ENCODE peak calls at places on chromosomes 3 and 15, in six cellular contexts. One of them, this sample, is unnamed. For H3K4me1, the result is how much of the 10 kb centered on the place peaks cover.

GRCh38 chr15:52567886-52568568 is 803 bp downstream of the ARPP19 start:
- DNase-seq in ascending aorta: no peak
- DNase-seq in hepatocyte: peak
- DNase-seq in uterus: no peak
- DNase-seq in stomach: peak
- DNase-seq in psoas muscle: peak
- DNase-seq in this sample: no peak

GRCh38 chr15:61075741-61076140 is 153.4 kb downstream of the RORA start:
- DNase-seq in ascending aorta: no peak
- DNase-seq in psoas muscle: no peak
- DNase-seq in hepatocyte: no peak
- DNase-seq in uterus: no peak
- DNase-seq in stomach: no peak
- DNase-seq in this sample: no peak

GRCh38 chr3:55286695-55287094 is 200.4 kb downstream of the WNT5A start:
- DNase-seq in psoas muscle: no peak
- DNase-seq in stomach: no peak
- DNase-seq in ascending aorta: no peak
- DNase-seq in hepatocyte: no peak
- DNase-seq in uterus: no peak
- DNase-seq in this sample: no peak

GRCh38 chr3:161977063-161977462 is 480.5 kb downstream of the OTOL1 start:
- DNase-seq in stomach: no peak
- DNase-seq in hepatocyte: no peak
- DNase-seq in uterus: no peak
- DNase-seq in ascending aorta: no peak
- DNase-seq in psoas muscle: no peak
- DNase-seq in this sample: no peak

GRCh38 chr15:63600001-63600645 is 2.9 kb downstream of the FBXL22 start:
- DNase-seq in ascending aorta: no peak
- DNase-seq in stomach: no peak
- DNase-seq in hepatocyte: peak
- DNase-seq in psoas muscle: no peak
- DNase-seq in uterus: no peak
- DNase-seq in this sample: peak

GRCh38 chr3:147231111-147231510 is 175.2 kb downstream of the ZIC4 start:
- DNase-seq in hepatocyte: no peak
- DNase-seq in psoas muscle: no peak
- DNase-seq in stomach: no peak
- DNase-seq in uterus: no peak
- DNase-seq in ascending aorta: no peak
- DNase-seq in this sample: no peak

GRCh38 chr3:24704496-24704895 is 209.8 kb upstream of the THRB start:
- DNase-seq in hepatocyte: no peak
- DNase-seq in stomach: no peak
- DNase-seq in ascending aorta: no peak
- DNase-seq in uterus: no peak
- DNase-seq in psoas muscle: no peak
- DNase-seq in this sample: peak

GRCh38 chr15:88690331-88690730 is 51.5 kb downstream of the ISG20 start:
- DNase-seq in hepatocyte: no peak
- DNase-seq in psoas muscle: no peak
- DNase-seq in ascending aorta: no peak
- DNase-seq in uterus: no peak
- DNase-seq in stomach: no peak
- DNase-seq in this sample: no peak

GRCh38 chr15:27545494-27546255 is 553.4 kb downstream of the OCA2 start:
- DNase-seq in ascending aorta: no peak
- DNase-seq in hepatocyte: no peak
- DNase-seq in uterus: no peak
- DNase-seq in psoas muscle: no peak
- DNase-seq in stomach: no peak
- DNase-seq in this sample: no peak

GRCh38 chr15:29111705-29112281 is 157.8 kb downstream of the NSMCE3 start:
- DNase-seq in uterus: no peak
- DNase-seq in psoas muscle: no peak
- DNase-seq in hepatocyte: no peak
- DNase-seq in ascending aorta: no peak
- DNase-seq in stomach: no peak
- DNase-seq in this sample: no peak

GRCh38 chr15:90400759-90401314 is 12.8 kb downstream of the IQGAP1 start:
- DNase-seq in hepatocyte: peak
- DNase-seq in stomach: peak
- DNase-seq in ascending aorta: peak
- DNase-seq in psoas muscle: peak
- DNase-seq in uterus: peak
- DNase-seq in this sample: peak

GRCh38 chr3:160368804-160369203 is 30.2 kb downstream of the IFT80 start:
- DNase-seq in uterus: no peak
- DNase-seq in psoas muscle: no peak
- DNase-seq in hepatocyte: no peak
- DNase-seq in stomach: no peak
- DNase-seq in ascending aorta: no peak
- DNase-seq in this sample: no peak

GRCh38 chr3:116939091-116939490 is 229.5 kb downstream of the TUSC7 start:
- DNase-seq in uterus: no peak
- DNase-seq in hepatocyte: no peak
- DNase-seq in psoas muscle: no peak
- DNase-seq in stomach: no peak
- DNase-seq in ascending aorta: no peak
- DNase-seq in this sample: no peak

GRCh38 chr3:11091088-11091590 is 63.2 kb upstream of the HRH1 start:
- DNase-seq in stomach: no peak
- DNase-seq in hepatocyte: no peak
- DNase-seq in psoas muscle: no peak
- DNase-seq in uterus: peak
- DNase-seq in ascending aorta: no peak
- DNase-seq in this sample: peak

GRCh38 chr3:43542328-43543043 is 79.3 kb downstream of the ANO10 start:
- DNase-seq in ascending aorta: no peak
- DNase-seq in hepatocyte: no peak
- DNase-seq in psoas muscle: no peak
- DNase-seq in stomach: no peak
- DNase-seq in uterus: no peak
- DNase-seq in this sample: no peak

GRCh38 chr3:27675287-27675686 is 46.8 kb downstream of the EOMES start:
- DNase-seq in psoas muscle: no peak
- DNase-seq in hepatocyte: no peak
- DNase-seq in uterus: no peak
- DNase-seq in stomach: no peak
- DNase-seq in ascending aorta: no peak
- DNase-seq in this sample: no peak

GRCh38 chr3:113514265-113514769 is 639 bp downstream of the SPICE1 start:
- DNase-seq in hepatocyte: no peak
- DNase-seq in psoas muscle: no peak
- DNase-seq in uterus: no peak
- DNase-seq in ascending aorta: no peak
- DNase-seq in stomach: no peak
- DNase-seq in this sample: peak

GRCh38 chr3:140292154-140292553 is 357.2 kb downstream of the CLSTN2 start:
- DNase-seq in psoas muscle: no peak
- DNase-seq in stomach: no peak
- DNase-seq in ascending aorta: no peak
- DNase-seq in uterus: no peak
- DNase-seq in hepatocyte: no peak
- DNase-seq in this sample: peak

GRCh38 chr15:59096429-59096828 is 8.5 kb upstream of the CCNB2 start:
- DNase-seq in hepatocyte: no peak
- DNase-seq in uterus: no peak
- DNase-seq in stomach: no peak
- DNase-seq in ascending aorta: no peak
- DNase-seq in psoas muscle: no peak
- DNase-seq in this sample: no peak

GRCh38 chr15:98276018-98276417 is 315.5 kb downstream of the ARRDC4 start:
- DNase-seq in hepatocyte: no peak
- DNase-seq in psoas muscle: no peak
- DNase-seq in stomach: no peak
- DNase-seq in ascending aorta: no peak
- DNase-seq in uterus: no peak
- DNase-seq in this sample: no peak

GRCh38 chr15:57795261-57795660 is 88.7 kb downstream of the POLR2M start:
- DNase-seq in uterus: no peak
- DNase-seq in psoas muscle: no peak
- DNase-seq in hepatocyte: no peak
- DNase-seq in ascending aorta: no peak
- DNase-seq in stomach: no peak
- DNase-seq in this sample: no peak

GRCh38 chr15:93072440-93073394 is 16.3 kb downstream of the RGMA start:
- DNase-seq in stomach: peak
- DNase-seq in hepatocyte: peak
- DNase-seq in ascending aorta: no peak
- DNase-seq in uterus: peak
- DNase-seq in psoas muscle: peak
- DNase-seq in this sample: peak

GRCh38 chr15:23529891-23530290 is 35.6 kb upstream of the MKRN3 start:
- DNase-seq in hepatocyte: no peak
- DNase-seq in uterus: no peak
- DNase-seq in stomach: no peak
- DNase-seq in psoas muscle: no peak
- DNase-seq in ascending aorta: no peak
- DNase-seq in this sample: no peak

GRCh38 chr3:116139607-116140006 is 305.7 kb downstream of the LSAMP start:
- DNase-seq in psoas muscle: no peak
- DNase-seq in stomach: no peak
- DNase-seq in hepatocyte: no peak
- DNase-seq in uterus: no peak
- DNase-seq in ascending aorta: no peak
- DNase-seq in this sample: peak

GRCh38 chr3:100697183-100697582 is 12.1 kb upstream of the TFG start:
- DNase-seq in stomach: no peak
- DNase-seq in uterus: no peak
- DNase-seq in psoas muscle: no peak
- DNase-seq in hepatocyte: peak
- DNase-seq in ascending aorta: no peak
- DNase-seq in this sample: no peak

GRCh38 chr15:92521624-92522008 is 127.9 kb downstream of the ST8SIA2 start:
- DNase-seq in hepatocyte: peak
- DNase-seq in psoas muscle: peak
- DNase-seq in stomach: peak
- DNase-seq in ascending aorta: no peak
- DNase-seq in uterus: peak
- DNase-seq in this sample: peak

GRCh38 chr15:27088584-27089232 is 117.7 kb downstream of the GABRG3 start:
- DNase-seq in uterus: no peak
- DNase-seq in psoas muscle: no peak
- DNase-seq in hepatocyte: no peak
- DNase-seq in stomach: no peak
- DNase-seq in ascending aorta: no peak
- DNase-seq in this sample: no peak

GRCh38 chr3:40969341-40969740 is 230.0 kb upstream of the CTNNB1 start:
- DNase-seq in psoas muscle: no peak
- DNase-seq in uterus: no peak
- DNase-seq in ascending aorta: no peak
- DNase-seq in hepatocyte: no peak
- DNase-seq in stomach: no peak
- DNase-seq in this sample: no peak
- H3K4me1 ChIP-seq in psoas muscle: under half
- H3K4me1 ChIP-seq in uterus: under half
- H3K4me1 ChIP-seq in ascending aorta: under half
- H3K4me1 ChIP-seq in hepatocyte: under half
- H3K4me1 ChIP-seq in stomach: under half
- H3K4me1 ChIP-seq in this sample: under half

DNA sequence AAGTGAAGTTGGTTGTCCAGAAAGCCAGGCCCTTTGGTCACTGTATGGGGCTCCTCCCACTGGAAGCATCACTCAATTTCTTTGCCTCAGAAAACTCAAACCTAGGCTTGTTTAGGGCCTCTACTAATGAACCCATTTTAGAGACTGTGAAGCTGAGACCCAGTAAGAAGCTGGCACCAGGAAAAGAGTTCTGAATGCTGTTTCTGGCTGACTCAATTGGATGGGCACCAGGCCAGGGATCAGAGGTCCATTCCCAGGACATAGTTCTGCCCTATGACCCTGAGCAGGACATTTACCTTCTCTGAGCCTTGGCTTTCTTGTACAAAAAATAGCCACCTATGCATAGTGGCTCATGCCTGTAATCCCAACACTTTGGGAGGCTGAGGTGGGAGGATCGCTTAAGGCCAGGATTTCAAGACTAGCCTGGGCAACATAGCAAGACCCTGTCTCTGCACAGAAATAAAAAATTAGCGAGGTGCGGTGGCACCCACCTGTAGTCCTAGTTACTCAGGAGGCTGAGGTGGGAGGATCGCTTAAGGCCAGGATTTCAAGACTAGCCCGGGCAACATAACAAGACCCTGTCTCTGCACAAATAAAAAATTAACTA is 30.6 kb downstream of the CD276 start:
- DNase-seq in ascending aorta: no peak
- DNase-seq in hepatocyte: no peak
- DNase-seq in stomach: no peak
- DNase-seq in psoas muscle: no peak
- DNase-seq in uterus: no peak
- DNase-seq in this sample: no peak
- TF ChIP-seq CTCF in ascending aorta: no peak
- TF ChIP-seq CTCF in hepatocyte: no peak
- TF ChIP-seq CTCF in stomach: no peak
- TF ChIP-seq CTCF in psoas muscle: no peak
- TF ChIP-seq CTCF in uterus: no peak
- TF ChIP-seq CTCF in this sample: no peak

DNA sequence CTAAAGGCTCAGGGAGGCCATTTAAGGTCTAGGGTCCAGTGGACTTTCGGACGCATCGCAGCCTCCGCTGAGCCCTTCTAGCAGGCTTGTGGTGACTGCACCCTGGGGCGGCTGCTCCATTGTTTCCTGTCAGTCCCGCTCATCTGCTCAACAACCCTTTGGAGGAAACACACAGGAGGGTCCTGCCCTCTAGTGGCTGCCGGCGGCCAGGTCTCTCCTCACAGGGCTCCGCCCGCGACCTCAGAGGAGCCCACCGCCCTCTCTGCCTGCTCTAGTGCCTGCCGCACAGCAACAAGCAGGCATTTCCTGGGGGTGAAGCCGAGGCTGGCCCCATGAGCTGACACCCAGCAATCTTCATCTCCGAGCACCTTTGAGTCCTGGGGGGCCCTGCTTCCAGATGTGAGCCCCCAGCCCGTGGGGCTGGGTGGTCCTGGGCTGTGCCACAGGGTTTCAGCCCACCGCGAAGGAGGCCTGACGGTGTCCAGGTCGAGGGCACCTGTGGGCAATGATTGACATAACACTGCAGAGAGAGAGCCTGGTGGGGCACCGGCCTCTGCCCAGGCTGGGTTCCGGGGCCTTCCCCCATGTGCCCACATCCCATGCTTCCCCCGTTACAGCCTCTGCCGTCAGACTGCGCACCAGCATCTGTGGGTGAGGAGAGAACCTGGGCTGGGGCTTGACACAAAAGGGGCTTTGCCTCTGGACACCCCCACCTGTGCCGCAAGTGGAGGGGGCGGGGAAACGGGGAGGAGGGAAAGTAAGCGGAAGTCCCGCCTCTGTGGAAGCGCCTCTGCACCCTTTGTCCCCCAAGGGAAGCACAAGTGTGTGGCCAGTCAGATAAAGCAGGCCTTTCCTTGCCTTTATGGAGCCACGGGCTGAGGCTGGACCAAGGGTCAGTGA is 27.0 kb upstream of the SFMBT1 start:
- DNase-seq in psoas muscle: peak
- DNase-seq in stomach: peak
- DNase-seq in ascending aorta: peak
- DNase-seq in hepatocyte: peak
- DNase-seq in uterus: peak
- DNase-seq in this sample: peak
- H3K27ac ChIP-seq in psoas muscle: peak
- H3K27ac ChIP-seq in stomach: peak
- H3K27ac ChIP-seq in ascending aorta: peak
- H3K27ac ChIP-seq in hepatocyte: peak
- H3K27ac ChIP-seq in uterus: peak
- H3K27ac ChIP-seq in this sample: no peak

GRCh38 chr3:46931631-46932441 is 44.7 kb downstream of the CCDC12 start:
- DNase-seq in hepatocyte: peak
- DNase-seq in ascending aorta: no peak
- DNase-seq in stomach: peak
- DNase-seq in uterus: peak
- DNase-seq in psoas muscle: peak
- DNase-seq in this sample: no peak
- H3K4me1 ChIP-seq in hepatocyte: half or more
- H3K4me1 ChIP-seq in ascending aorta: half or more
- H3K4me1 ChIP-seq in stomach: half or more
- H3K4me1 ChIP-seq in uterus: half or more
- H3K4me1 ChIP-seq in psoas muscle: half or more
- H3K4me1 ChIP-seq in this sample: half or more

This sample was measured in cardiac muscle cell.